ENCODE peak calls at places on chromosomes 4 and X, in four cellular contexts. E is lung, P is astrocyte of the spinal cord, R is fibroblast of lung. A is an unnamed sample.

GRCh38 chr4:106584590-106584989 is 216.0 kb upstream of the GIMD1 start:
- DNase-seq in P (peak; percentile 59), R (peak; percentile 80), E (no peak), A (no peak)

GRCh38 chrX:3143043-3143799 is 102.0 kb downstream of the ARSF start:
- DNase-seq in R (no peak), E (no peak), P (no peak), A (no peak)

GRCh38 chr4:121873604-121874003 is 3.3 kb upstream of the BBS7 start:
- DNase-seq in R (no peak), P (no peak), E (no peak), A (no peak)

GRCh38 chrX:129000018-129000417 is 523.3 kb downstream of the SMARCA1 start:
- DNase-seq in R (no peak), E (no peak), P (no peak), A (no peak)

GRCh38 chr4:5979981-5980380 is 38.2 kb downstream of the C4orf50 start:
- DNase-seq in R (peak; percentile 6), E (no peak), P (no peak), A (no peak)

GRCh38 chr4:37219251-37219650 is 25.3 kb upstream of the NWD2 start:
- DNase-seq in E (no peak), R (no peak), P (no peak), A (no peak)

GRCh38 chrX:9231491-9231890 is 197.6 kb upstream of the FAM9B start:
- DNase-seq in P (peak; percentile 23), R (peak; percentile 26), E (no peak), A (peak; percentile 1)

GRCh38 chr4:185261971-185262370 is 52.6 kb downstream of the SNX25 start:
- DNase-seq in R (no peak), E (no peak), P (no peak), A (no peak)

GRCh38 chr4:141134051-141134450 is 782 bp upstream of the RNF150 start:
- DNase-seq in E (no peak), P (no peak), R (peak; percentile 18), A (no peak)

GRCh38 chr4:172716291-172716690 is 452.3 kb upstream of the GALNT7 start:
- DNase-seq in R (no peak), P (no peak), E (no peak), A (no peak)

GRCh38 chrX:154900323-154900722 is 14.2 kb downstream of the F8A1 start:
- DNase-seq in R (no peak), P (no peak), E (no peak), A (no peak)

GRCh38 chr4:116925900-116926457 is 159.4 kb downstream of the TRAM1L1 start:
- DNase-seq in R (peak; percentile 37), P (peak; percentile 34), E (peak; percentile 30), A (peak; percentile 15)

GRCh38 chr4:52911684-52912294 is 49.7 kb downstream of the RASL11B start:
- DNase-seq in P (peak; percentile 63), E (peak; percentile 77), R (peak; percentile 51), A (peak; percentile 86)

GRCh38 chrX:12174358-12174757 is 36.1 kb downstream of the FRMPD4 start:
- DNase-seq in R (peak; percentile 28), P (no peak), E (no peak), A (no peak)

GRCh38 chrX:40855411-40855810 is 120.1 kb upstream of the MED14 start:
- DNase-seq in E (no peak), R (peak; percentile 41), P (peak; percentile 11), A (peak; percentile 70)

GRCh38 chrX:10030570-10030969 is 63.4 kb downstream of the CLDN34 start:
- DNase-seq in P (peak; percentile 84), E (no peak), R (peak; percentile 74), A (peak; percentile 83)

GRCh38 chr4:140996757-140997156 is 136.5 kb downstream of the RNF150 start:
- DNase-seq in P (peak; percentile 90), E (no peak), R (peak; percentile 98), A (no peak)

GRCh38 chrX:154986826-154987575 is 35.5 kb downstream of the F8 start:
- DNase-seq in P (no peak), E (no peak), R (no peak), A (no peak)

GRCh38 chr4:110071466-110071865 is 126.9 kb downstream of the ELOVL6 start:
- DNase-seq in P (no peak), E (peak; percentile 51), R (no peak), A (no peak)

GRCh38 chr4:212438-213174 is 88.3 kb downstream of the ZNF718 start:
- DNase-seq in R (peak; percentile 92), P (peak; percentile 91), E (peak; percentile 49), A (peak; percentile 92)

GRCh38 chr4:98781641-98782348 is 123.4 kb upstream of the TSPAN5 start:
- DNase-seq in E (no peak), R (no peak), P (no peak), A (peak; percentile 30)

GRCh38 chr4:104064650-104065577 is 345.1 kb upstream of the TACR3 start:
- DNase-seq in E (peak; percentile 30), R (peak; percentile 39), P (peak; percentile 53), A (peak; percentile 61)

GRCh38 chr4:139857021-139857420 is 191.4 kb downstream of the MGST2 start:
- DNase-seq in E (no peak), R (peak; percentile 49), P (no peak), A (no peak)

GRCh38 chr4:94457692-94458106 is 6.0 kb downstream of the PDLIM5 start:
- DNase-seq in R (peak; percentile 66), E (no peak), P (peak; percentile 28), A (no peak)

GRCh38 chrX:17869580-17869979 is 8.5 kb upstream of the RAI2 start:
- DNase-seq in E (no peak), R (no peak), P (no peak), A (no peak)

GRCh38 chrX:108199691-108200090 is 108.1 kb downstream of the ATG4A start:
- DNase-seq in E (no peak), P (peak; percentile 25), R (peak; percentile 15), A (peak; percentile 43)

GRCh38 chr4:648579-649292 is 23.4 kb downstream of the PDE6B start:
- DNase-seq in R (no peak), E (no peak), P (no peak), A (no peak)

GRCh38 chrX:10296581-10296980 is 139.8 kb downstream of the CLCN4 start:
- DNase-seq in R (peak; percentile 68), E (no peak), P (peak; percentile 86), A (no peak)

GRCh38 chr4:112290341-112290740 is 4.6 kb upstream of the TIFA start:
- DNase-seq in R (no peak), P (no peak), E (no peak), A (no peak)

GRCh38 chrX:51182545-51182944 is 150.1 kb upstream of the NUDT10 start:
- DNase-seq in E (no peak), R (no peak), P (no peak), A (no peak)

GRCh38 chrX:50161143-50161542 is 39.7 kb downstream of the AKAP4 start:
- DNase-seq in R (no peak), P (peak; percentile 6), E (no peak), A (peak; percentile 2)

GRCh38 chr4:74394476-74395136 is 29.7 kb downstream of the EREG start:
- DNase-seq in R (peak; percentile 90), E (no peak), P (peak; percentile 63), A (no peak)

GRCh38 chr4:76748649-76749048 is 149.3 kb downstream of the SOWAHB start:
- DNase-seq in E (no peak), P (peak; percentile 62), R (peak; percentile 49), A (peak; percentile 67)
- TF ChIP-seq CTCF in E (peak; percentile 40), P (peak; percentile 42), R (no peak), A (peak; percentile 55)

GRCh38 chr4:48777739-48778138 is 2.3 kb downstream of the FRYL start:
- DNase-seq in P (no peak), E (no peak), R (no peak), A (no peak)
- H3K4me3 ChIP-seq in P (peak overlapping the region; percentile 92), E (no peak overlapping the region), R (peak overlapping the region; percentile 55), A (peak overlapping the region; percentile 90)

DNA sequence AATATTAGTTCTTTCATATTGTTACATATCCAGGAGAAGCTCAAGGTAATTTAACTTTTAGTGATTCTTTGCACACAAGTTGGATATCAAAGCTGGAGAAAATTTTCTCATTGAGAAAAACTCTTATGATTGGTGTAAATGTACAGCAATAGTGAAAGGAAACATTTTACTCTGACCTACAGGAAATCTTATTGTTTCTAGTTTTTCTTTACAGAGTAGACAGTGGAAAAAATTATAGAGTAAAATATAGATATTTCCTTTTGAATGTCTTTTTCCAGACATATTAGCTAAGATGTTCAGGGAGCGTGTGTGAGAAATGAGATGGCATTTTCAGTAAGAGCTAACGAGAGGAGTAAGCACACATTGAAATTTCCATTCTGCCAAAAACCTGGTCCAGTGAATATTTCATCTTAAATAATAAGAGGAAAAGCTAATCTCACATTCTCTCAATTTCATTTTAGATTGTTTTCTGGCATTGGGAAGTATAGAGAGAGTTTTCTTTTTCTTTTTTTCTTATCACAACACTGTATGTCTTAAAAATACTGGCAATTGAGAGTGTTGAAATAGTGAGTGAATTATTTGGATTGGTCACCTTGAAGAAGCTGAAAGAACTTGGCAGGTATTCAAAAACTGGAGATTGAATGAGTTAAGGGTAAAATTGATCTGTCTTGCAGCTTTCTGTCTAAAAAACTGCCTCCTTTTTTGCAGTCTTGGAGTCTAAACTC is 15.6 kb upstream of the ATP8A1 start:
- DNase-seq in E (no peak), P (no peak), R (no peak), A (no peak)
- TF ChIP-seq CTCF in E (no peak), P (no peak), R (no peak), A (no peak)

GRCh38 chrX:13732246-13733067 is 2.0 kb downstream of the TRAPPC2 start:
- DNase-seq in P (no peak), R (peak; percentile 80), E (no peak), A (no peak)

GRCh38 chrX:13734278-13735172 is at the start of the genes OFD1 and TRAPPC2:
- DNase-seq in R (peak; percentile 94), P (peak; percentile 97), E (peak; percentile 95), A (peak; percentile 94)

GRCh38 chrX:13733506-13733905 is 914 bp downstream of the TRAPPC2 start:
- DNase-seq in R (peak; percentile 10), P (no peak), E (no peak), A (no peak)
- H3K4me3 ChIP-seq in R (peak overlapping the region; percentile 72), P (peak overlapping the region; percentile 75), E (no peak overlapping the region), A (peak overlapping the region; percentile 73)

GRCh38 chrX:19638968-19639539 is 123.7 kb upstream of the MAP3K15 start:
- DNase-seq in R (no peak), P (no peak), E (no peak), A (no peak)
- TF ChIP-seq CTCF in R (no peak), P (no peak), E (no peak), A (no peak)

DNA sequence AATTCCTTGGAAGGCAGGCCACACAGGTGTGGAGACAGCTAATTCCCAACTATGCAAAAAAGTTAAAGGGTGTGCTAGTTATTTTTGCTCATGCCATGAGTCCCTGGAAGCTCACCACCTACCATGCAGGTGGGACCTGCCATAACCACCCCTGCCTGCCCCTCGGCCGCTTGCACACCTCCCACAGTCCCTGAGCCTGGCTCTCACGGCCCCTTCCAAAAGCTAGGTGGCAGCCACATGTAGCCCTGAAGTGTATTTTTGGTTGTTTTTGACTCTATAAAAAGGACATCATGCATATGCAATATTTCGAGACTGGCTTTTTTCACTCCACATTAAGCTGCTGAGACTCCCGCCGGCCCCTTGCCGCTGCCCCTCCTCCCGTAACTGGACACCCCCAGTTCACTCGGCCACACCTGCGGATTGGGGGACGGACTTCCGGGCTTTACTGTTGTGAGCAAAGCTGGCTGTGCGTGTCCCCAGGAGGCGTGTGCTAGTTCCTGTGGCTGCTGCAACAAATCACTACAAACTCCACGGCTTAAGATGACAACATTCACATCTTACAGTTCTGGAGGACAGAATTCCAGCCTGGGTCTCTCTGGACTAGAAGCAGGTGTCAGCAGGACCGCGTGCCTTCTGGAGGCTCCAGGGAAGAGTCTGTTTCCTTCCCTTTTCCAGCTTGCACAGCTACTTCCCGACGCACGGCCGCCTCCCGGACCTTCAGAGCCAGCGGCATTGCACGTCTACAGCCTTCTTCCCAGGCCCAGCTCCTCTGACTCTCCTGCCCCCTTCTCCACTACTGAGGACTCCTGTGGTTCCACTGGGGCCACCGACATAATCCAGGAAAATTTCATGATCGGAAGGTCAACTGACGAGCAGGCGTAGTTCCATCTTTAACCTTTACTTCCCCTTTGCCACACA is 24.8 kb downstream of the ZFYVE28 start:
- DNase-seq in R (no peak), E (no peak), P (no peak), A (peak; percentile 24)
- H3K4me3 ChIP-seq in R (no peak overlapping the region), E (no peak overlapping the region), P (no peak overlapping the region), A (no peak overlapping the region)

A was measured in epithelial cell of esophagus.